ENCODE peak calls at places on chromosomes 3 and 15, in seven cellular contexts. V is H9, S is heart right ventricle, J is BE2C, F is right atrium auricular region, P is IMR-90, I is lower lobe of right lung. X is an unnamed sample. For H3K4me1, the result is how much of the 10 kb centered on the place peaks cover.

GRCh38 chr3:160707187-160707789 is 30.3 kb downstream of the ARL14 start:
- DNase-seq in S (peak), V (no peak), J (peak), I (no peak), F (no peak), P (peak), X (peak)

GRCh38 chr3:115359507-115359906 is 212.4 kb upstream of the ZBTB20 start:
- DNase-seq in J (no peak), S (no peak), I (no peak), V (no peak), P (peak), F (no peak), X (no peak)

GRCh38 chr3:62134061-62134496 is 239.3 kb downstream of the FEZF2 start:
- DNase-seq in F (peak), S (peak), I (no peak), V (no peak), J (peak), P (peak), X (no peak)

GRCh38 chr3:129936757-129937156 is 37.8 kb upstream of the TRH start:
- DNase-seq in P (peak), S (peak), J (peak), V (no peak), I (no peak), F (peak), X (peak)

GRCh38 chr3:188239577-188239976 is 85.6 kb downstream of the LPP start:
- DNase-seq in S (no peak), I (no peak), V (no peak), J (no peak), P (no peak), F (no peak), X (no peak)

GRCh38 chr15:100241572-100242479 is 99.9 kb downstream of the ADAMTS17 start:
- DNase-seq in J (peak), I (no peak), V (peak), S (no peak), P (no peak), F (no peak), X (peak)

GRCh38 chr3:40843851-40844548 is 319.2 kb downstream of the ZNF621 start:
- DNase-seq in I (no peak), V (peak), S (no peak), F (no peak), P (no peak), J (peak), X (peak)

GRCh38 chr3:139561959-139562676 is 22.6 kb upstream of the RBP1 start:
- DNase-seq in V (peak), S (no peak), F (no peak), J (peak), P (peak), I (no peak), X (peak)

GRCh38 chr3:173465112-173465511 is 67.6 kb downstream of the NLGN1 start:
- DNase-seq in F (no peak), J (no peak), V (no peak), I (no peak), P (peak), S (no peak), X (no peak)

GRCh38 chr3:87771338-87772059 is 287.3 kb downstream of the CGGBP1 start:
- DNase-seq in P (peak), I (no peak), J (peak), V (peak), F (no peak), S (peak), X (peak)

GRCh38 chr15:78988361-78988911 is 43.6 kb upstream of the CTSH start:
- DNase-seq in P (peak), J (no peak), V (no peak), I (peak), S (peak), F (peak), X (no peak)

GRCh38 chr3:156323466-156323865 is 203.1 kb downstream of the KCNAB1 start:
- DNase-seq in S (no peak), F (no peak), V (no peak), P (no peak), J (no peak), I (no peak), X (no peak)

GRCh38 chr3:134197681-134198261 is 52.9 kb downstream of the RYK start:
- DNase-seq in F (no peak), V (no peak), S (peak), P (peak), J (peak), I (no peak), X (peak)

GRCh38 chr3:188509316-188509715 is 355.4 kb downstream of the LPP start:
- DNase-seq in J (no peak), S (no peak), V (no peak), I (no peak), P (no peak), F (no peak), X (no peak)

GRCh38 chr3:15284121-15284889 is 48.1 kb downstream of the SH3BP5 start:
- DNase-seq in V (no peak), I (no peak), S (peak), P (no peak), F (no peak), J (peak), X (no peak)

GRCh38 chr3:72627276-72627675 is 221.0 kb downstream of the SHQ1 start:
- DNase-seq in F (no peak), V (no peak), I (no peak), P (no peak), S (no peak), J (no peak), X (no peak)

GRCh38 chr3:100170492-100170891 is 56.2 kb upstream of the FILIP1L start:
- DNase-seq in P (no peak), I (no peak), V (no peak), S (no peak), F (no peak), J (no peak), X (no peak)

GRCh38 chr3:41198526-41198925 is 779 bp upstream of the CTNNB1 start:
- DNase-seq in V (no peak), P (no peak), S (peak), I (peak), J (peak), F (no peak), X (no peak)

GRCh38 chr3:61200255-61200654 is 51.0 kb downstream of the FHIT start:
- DNase-seq in J (no peak), I (no peak), S (no peak), V (no peak), P (no peak), F (no peak), X (no peak)

DNA sequence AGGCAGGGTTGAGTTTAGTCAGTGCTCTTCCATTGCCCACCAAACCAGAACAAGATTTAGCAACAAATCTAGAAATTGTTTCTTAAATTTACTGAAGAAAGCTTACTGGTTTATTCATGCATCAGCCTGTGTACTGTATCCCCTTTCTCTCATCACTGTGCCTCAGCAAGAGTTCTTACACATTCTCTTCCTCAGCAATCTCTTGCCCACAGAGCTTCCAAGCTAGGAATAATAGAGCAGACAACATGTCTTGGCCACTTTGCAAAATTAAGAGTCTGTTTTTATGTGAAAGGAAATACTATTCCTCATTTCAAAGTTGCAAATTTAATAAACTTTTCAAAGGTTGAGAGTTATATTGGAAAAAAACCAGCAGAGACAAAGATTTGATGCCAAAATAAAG is 276.5 kb downstream of the ADAMTSL3 start:
- DNase-seq in J (no peak), V (no peak), S (no peak), P (no peak), I (no peak), F (no peak), X (no peak)
- H3K4me1 ChIP-seq in J (under half), V (under half), S (under half), P (under half), I (under half), F (under half), X (under half)

GRCh38 chr3:177598110-177598833 is 401.0 kb upstream of the TBL1XR1 start:
- DNase-seq in S (no peak), F (no peak), J (no peak), P (no peak), I (no peak), V (no peak), X (no peak)

GRCh38 chr3:177595789-177596188 is 398.5 kb upstream of the TBL1XR1 start:
- DNase-seq in V (no peak), J (no peak), P (peak), F (no peak), S (no peak), I (no peak), X (no peak)

GRCh38 chr3:177596248-177596821 is 399.1 kb upstream of the TBL1XR1 start:
- DNase-seq in F (no peak), J (peak), S (no peak), V (no peak), P (no peak), I (no peak), X (no peak)

GRCh38 chr3:177597325-177598109 is 400.2 kb upstream of the TBL1XR1 start:
- DNase-seq in S (peak), P (peak), I (no peak), F (peak), V (no peak), J (peak), X (no peak)

DNA sequence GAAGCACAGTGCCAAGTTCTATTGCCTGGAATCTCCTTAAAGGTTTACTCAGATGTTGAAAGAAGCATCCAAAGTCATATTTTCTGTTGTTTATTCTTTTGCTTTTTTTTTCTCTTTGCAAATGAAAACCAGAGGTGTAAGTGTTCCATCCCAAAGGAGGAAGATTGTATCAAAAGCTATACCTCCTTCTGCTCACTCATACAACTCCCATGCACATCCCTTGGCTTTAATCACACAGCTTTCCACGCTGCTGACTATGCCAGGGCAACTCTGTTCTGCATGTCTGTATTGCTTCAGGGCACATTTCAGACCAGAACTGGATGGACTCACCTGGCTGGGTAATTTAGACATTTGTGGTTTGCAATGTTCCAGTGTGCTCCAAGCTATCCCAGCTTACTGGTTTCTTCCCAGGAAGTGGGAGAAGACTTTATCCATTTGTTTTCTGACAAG is 399.6 kb upstream of the TBL1XR1 start:
- DNase-seq in V (no peak), P (no peak), S (no peak), F (no peak), I (no peak), J (peak), X (no peak)
- H3K4me1 ChIP-seq in V (under half), P (under half), S (under half), F (under half), I (half or more), J (under half), X (under half)

GRCh38 chr3:186683996-186684395 is 18.2 kb downstream of the HRG start:
- DNase-seq in P (no peak), F (no peak), J (no peak), S (no peak), V (no peak), I (no peak), X (no peak)
- H3K4me1 ChIP-seq in P (under half), F (under half), J (under half), S (under half), V (under half), I (under half), X (under half)

DNA sequence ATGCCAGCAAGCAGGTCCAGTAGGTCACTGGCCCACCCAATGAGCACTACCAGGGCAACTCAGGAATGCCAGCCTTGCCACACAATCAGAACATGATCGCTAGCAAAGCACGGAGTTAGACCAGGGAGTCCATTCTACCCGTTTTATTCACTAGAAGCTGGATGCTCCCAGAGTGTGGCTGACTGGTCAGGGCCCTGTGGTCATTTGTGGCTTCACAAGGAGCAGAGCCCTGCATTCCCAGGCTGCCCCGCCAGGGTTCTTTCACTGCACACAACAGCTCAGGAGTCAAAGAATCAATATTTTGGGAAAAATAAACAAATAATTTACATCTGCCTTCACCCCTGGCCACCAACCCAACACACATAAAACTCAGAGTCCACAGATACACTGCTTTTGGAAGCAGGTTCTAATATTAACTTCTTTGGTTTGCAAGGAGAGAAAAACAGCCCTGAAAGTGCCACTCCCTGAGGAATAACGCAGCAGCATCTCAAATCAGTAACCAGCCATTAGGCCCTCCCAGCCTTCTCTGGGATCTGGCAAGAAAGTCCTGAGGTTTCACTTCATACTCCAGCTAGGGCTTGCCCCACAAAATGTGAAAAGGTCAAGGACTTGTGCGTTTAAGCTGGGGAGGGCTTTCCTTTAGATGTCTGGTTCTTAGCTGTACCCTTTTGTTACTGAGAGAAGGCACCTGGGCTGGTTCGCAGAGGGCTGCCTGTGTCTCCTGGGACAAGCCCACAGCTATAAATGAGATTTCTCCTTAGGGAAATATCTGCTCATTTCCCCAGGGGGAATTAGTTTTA is 16.0 kb downstream of the SIAH2 start:
- DNase-seq in J (no peak), I (no peak), V (no peak), S (no peak), F (no peak), P (no peak), X (no peak)
- H3K4me1 ChIP-seq in J (under half), I (half or more), V (under half), S (half or more), F (half or more), P (under half), X (under half)

GRCh38 chr3:31230425-31230824 is 302.3 kb upstream of the STT3B start:
- DNase-seq in S (no peak), V (no peak), P (no peak), F (no peak), I (no peak), J (no peak), X (no peak)

GRCh38 chr3:31224936-31225335 is 307.8 kb upstream of the STT3B start:
- DNase-seq in S (no peak), F (no peak), V (no peak), J (no peak), P (no peak), I (no peak), X (no peak)

GRCh38 chr3:31226331-31226730 is 306.4 kb upstream of the STT3B start:
- DNase-seq in P (no peak), J (no peak), I (no peak), F (no peak), V (no peak), S (no peak), X (no peak)

GRCh38 chr3:31225923-31226322 is 306.8 kb upstream of the STT3B start:
- DNase-seq in P (no peak), I (no peak), S (no peak), V (no peak), J (no peak), F (no peak), X (no peak)

DNA sequence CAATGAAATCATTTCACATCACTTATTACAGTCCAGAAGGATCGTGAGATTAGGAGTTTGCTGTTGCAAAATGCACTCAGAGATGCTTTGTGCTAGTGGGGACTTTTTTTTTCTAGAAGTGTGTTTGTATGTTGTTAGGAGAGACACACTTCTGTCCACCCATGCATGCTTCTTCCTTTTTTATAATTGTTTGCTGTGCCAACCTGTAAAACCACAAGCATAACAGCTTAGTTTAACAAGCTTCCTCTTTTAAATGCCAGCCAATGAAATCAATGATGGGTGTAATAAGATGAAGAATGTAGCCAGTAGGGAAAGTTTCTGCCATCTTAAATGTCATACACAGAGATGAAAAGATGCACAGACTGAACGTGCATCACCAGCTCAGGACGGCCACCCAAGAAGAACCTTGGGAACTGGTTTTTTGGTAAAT is 305.6 kb upstream of the STT3B start:
- DNase-seq in S (no peak), J (no peak), V (no peak), P (no peak), I (no peak), F (no peak), X (no peak)
- H3K4me1 ChIP-seq in S (under half), J (under half), V (under half), P (under half), I (under half), F (under half), X (under half)

GRCh38 chr3:111807826-111808225 is 51.2 kb upstream of the PHLDB2 start:
- DNase-seq in P (no peak), I (no peak), S (no peak), J (no peak), F (no peak), V (no peak), X (no peak)

GRCh38 chr3:111811811-111812210 is 47.3 kb upstream of the PHLDB2 start:
- DNase-seq in J (no peak), F (no peak), V (no peak), S (no peak), P (peak), I (no peak), X (no peak)

GRCh38 chr3:111809196-111809595 is 49.9 kb upstream of the PHLDB2 start:
- DNase-seq in P (peak), V (no peak), F (no peak), I (no peak), S (no peak), J (no peak), X (no peak)

GRCh38 chr3:111810909-111811308 is 48.2 kb upstream of the PHLDB2 start:
- DNase-seq in S (no peak), F (no peak), V (no peak), J (no peak), P (peak), I (no peak), X (no peak)

DNA sequence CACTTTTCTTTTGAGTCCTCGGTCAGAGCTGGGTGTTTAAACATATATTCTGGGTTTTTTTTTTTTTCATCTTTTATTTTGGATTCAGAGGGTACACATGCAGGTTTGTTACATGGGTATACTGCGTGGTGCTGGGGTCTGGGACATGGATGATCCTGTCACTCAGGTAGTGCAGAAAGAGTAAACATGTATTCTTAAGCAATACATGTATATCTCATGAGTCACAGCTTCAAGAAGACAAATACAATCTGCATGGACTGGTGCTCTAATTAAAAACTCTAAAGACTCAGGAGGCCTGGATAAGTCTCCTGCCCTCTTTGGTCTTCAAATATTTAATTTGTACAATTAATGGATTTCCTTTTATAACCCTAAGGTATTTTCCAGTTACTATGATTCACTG is 50.6 kb upstream of the PHLDB2 start:
- DNase-seq in V (no peak), I (no peak), S (no peak), J (no peak), F (no peak), P (peak), X (no peak)
- H3K4me1 ChIP-seq in V (under half), I (under half), S (under half), J (under half), F (under half), P (under half), X (under half)

DNA sequence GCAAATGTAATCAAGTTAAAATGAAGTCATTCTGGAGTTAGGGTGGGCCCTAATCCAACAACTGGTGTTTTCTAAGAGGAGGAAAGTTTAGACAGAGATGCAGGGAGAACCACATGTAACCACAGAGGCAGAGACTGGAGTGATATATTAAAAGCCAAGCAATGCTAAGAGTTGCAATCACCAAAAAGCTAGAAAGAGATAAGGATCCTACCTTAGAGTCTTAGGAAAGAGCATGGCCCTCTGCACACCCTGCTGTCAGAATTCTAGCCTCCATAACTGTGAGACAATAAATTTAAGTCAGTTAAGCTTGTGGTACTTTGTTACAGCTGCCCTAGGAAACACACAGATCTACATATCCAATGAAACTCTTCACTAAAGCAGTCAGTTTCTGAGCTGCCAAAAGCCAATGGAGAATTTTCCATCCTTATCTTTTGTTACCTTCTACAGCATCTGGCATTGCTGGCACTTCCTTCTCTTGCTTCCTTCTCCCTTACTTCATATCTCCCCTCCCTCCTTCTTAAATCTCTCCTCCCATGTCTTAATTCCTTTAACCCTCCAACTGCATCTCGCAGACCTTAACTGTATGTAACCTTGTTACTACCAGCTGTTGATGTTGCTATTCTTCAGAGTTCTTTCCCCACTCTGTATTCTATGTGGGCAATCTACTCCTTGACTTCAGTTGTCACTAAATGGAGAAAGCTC is 11.2 kb downstream of the DCBLD2 start:
- DNase-seq in I (no peak), F (no peak), V (no peak), S (no peak), J (no peak), P (peak), X (no peak)
- H3K4me1 ChIP-seq in I (under half), F (half or more), V (under half), S (half or more), J (under half), P (under half), X (half or more)

DNA sequence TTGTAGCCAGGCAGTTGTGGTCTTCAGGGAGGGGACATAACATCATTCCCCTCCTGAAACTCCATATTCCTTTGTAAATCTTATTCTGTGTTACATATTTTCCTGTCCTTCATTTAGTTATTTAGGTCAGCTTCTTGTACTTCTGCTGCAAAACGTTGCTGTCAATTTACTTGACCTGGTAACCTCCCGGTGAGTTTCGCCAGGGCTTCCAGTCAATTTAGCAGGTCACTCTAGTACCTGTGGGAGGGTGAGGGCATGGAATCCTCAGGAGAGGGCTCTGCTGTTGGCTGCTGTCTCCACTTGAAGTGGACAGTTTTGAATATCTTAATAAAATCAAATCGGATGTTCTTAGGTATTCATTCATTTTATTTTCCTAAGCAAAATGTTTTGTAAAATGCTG is 29.6 kb downstream of the FNDC3B start:
- DNase-seq in S (no peak), V (no peak), J (no peak), P (no peak), F (no peak), I (no peak), X (no peak)
- H3K4me1 ChIP-seq in S (half or more), V (under half), J (under half), P (under half), F (half or more), I (half or more), X (half or more)